ENCODE peak calls at places on chromosomes 16 and 17, in ten cellular contexts. One of them, this sample, is unnamed.

GRCh38 chr17:28471127-28471453 is 2.4 kb upstream of the SLC13A2 start:
- DNase-seq in H1: no peak
- DNase-seq in HCT116: no peak
- DNase-seq in spleen: no peak
- DNase-seq in SK-N-SH: no peak
- DNase-seq in endothelial cell of umbilical vein: no peak
- DNase-seq in breast epithelium: peak; percentile 49
- DNase-seq in suprapubic skin: no peak
- DNase-seq in stomach: no peak
- DNase-seq in Panc1: no peak
- DNase-seq in this sample: no peak

GRCh38 chr16:30567991-30568638 is 3.4 kb downstream of the ZNF688 start:
- DNase-seq in HCT116: no peak
- DNase-seq in stomach: no peak
- DNase-seq in suprapubic skin: no peak
- DNase-seq in endothelial cell of umbilical vein: no peak
- DNase-seq in H1: no peak
- DNase-seq in SK-N-SH: no peak
- DNase-seq in spleen: peak; percentile 81
- DNase-seq in breast epithelium: no peak
- DNase-seq in Panc1: peak; percentile 24
- DNase-seq in this sample: peak; percentile 46

GRCh38 chr17:57889892-57890856 is 40.3 kb upstream of the MRPS23 start:
- DNase-seq in breast epithelium: peak; percentile 92
- DNase-seq in stomach: peak; percentile 83
- DNase-seq in endothelial cell of umbilical vein: peak; percentile 72
- DNase-seq in suprapubic skin: peak; percentile 87
- DNase-seq in SK-N-SH: peak; percentile 66
- DNase-seq in H1: no peak
- DNase-seq in HCT116: peak; percentile 67
- DNase-seq in spleen: no peak
- DNase-seq in Panc1: no peak
- DNase-seq in this sample: peak; percentile 69

GRCh38 chr17:22703786-22704441 is 1011.6 kb downstream of the KCNJ18 start:
- DNase-seq in spleen: no peak
- DNase-seq in SK-N-SH: peak; percentile 68
- DNase-seq in Panc1: no peak
- DNase-seq in HCT116: no peak
- DNase-seq in breast epithelium: no peak
- DNase-seq in suprapubic skin: no peak
- DNase-seq in stomach: no peak
- DNase-seq in endothelial cell of umbilical vein: no peak
- DNase-seq in H1: no peak
- DNase-seq in this sample: no peak

GRCh38 chr17:28405632-28406477 is at the start of gene SLC46A1:
- DNase-seq in spleen: peak; percentile 87
- DNase-seq in endothelial cell of umbilical vein: peak; percentile 24
- DNase-seq in Panc1: no peak
- DNase-seq in H1: peak; percentile 87
- DNase-seq in SK-N-SH: peak; percentile 91
- DNase-seq in stomach: peak; percentile 65
- DNase-seq in HCT116: no peak
- DNase-seq in breast epithelium: peak; percentile 50
- DNase-seq in suprapubic skin: peak; percentile 77
- DNase-seq in this sample: peak; percentile 73

GRCh38 chr17:57406131-57406980 is 150.0 kb downstream of the MSI2 start:
- DNase-seq in HCT116: no peak
- DNase-seq in stomach: no peak
- DNase-seq in breast epithelium: peak; percentile 37
- DNase-seq in Panc1: no peak
- DNase-seq in H1: no peak
- DNase-seq in SK-N-SH: no peak
- DNase-seq in spleen: no peak
- DNase-seq in suprapubic skin: no peak
- DNase-seq in endothelial cell of umbilical vein: no peak
- DNase-seq in this sample: no peak

GRCh38 chr17:7354262-7354781 is 634 bp upstream of the TMEM95 start:
- DNase-seq in spleen: no peak
- DNase-seq in SK-N-SH: no peak
- DNase-seq in breast epithelium: peak; percentile 32
- DNase-seq in H1: no peak
- DNase-seq in Panc1: no peak
- DNase-seq in HCT116: no peak
- DNase-seq in endothelial cell of umbilical vein: no peak
- DNase-seq in suprapubic skin: peak; percentile 77
- DNase-seq in stomach: no peak
- DNase-seq in this sample: peak; percentile 22

GRCh38 chr17:41645371-41646063 is 21.1 kb upstream of the KRT17 start:
- DNase-seq in HCT116: no peak
- DNase-seq in SK-N-SH: no peak
- DNase-seq in suprapubic skin: no peak
- DNase-seq in breast epithelium: peak; percentile 88
- DNase-seq in endothelial cell of umbilical vein: no peak
- DNase-seq in H1: no peak
- DNase-seq in spleen: no peak
- DNase-seq in stomach: no peak
- DNase-seq in Panc1: no peak
- DNase-seq in this sample: no peak

GRCh38 chr17:28612936-28613872 is 781 bp downstream of the RSKR start:
- DNase-seq in spleen: peak; percentile 43
- DNase-seq in H1: peak; percentile 71
- DNase-seq in SK-N-SH: peak; percentile 70
- DNase-seq in endothelial cell of umbilical vein: peak; percentile 43
- DNase-seq in breast epithelium: no peak
- DNase-seq in stomach: peak; percentile 33
- DNase-seq in Panc1: peak; percentile 24
- DNase-seq in HCT116: no peak
- DNase-seq in suprapubic skin: no peak
- DNase-seq in this sample: peak; percentile 21

GRCh38 chr16:72467157-72467759 is 295.3 kb upstream of the PMFBP1 start:
- DNase-seq in Panc1: peak; percentile 17
- DNase-seq in stomach: no peak
- DNase-seq in spleen: no peak
- DNase-seq in HCT116: peak; percentile 28
- DNase-seq in SK-N-SH: peak; percentile 37
- DNase-seq in suprapubic skin: no peak
- DNase-seq in endothelial cell of umbilical vein: peak; percentile 72
- DNase-seq in breast epithelium: no peak
- DNase-seq in H1: no peak
- DNase-seq in this sample: no peak

GRCh38 chr17:67974186-67974585 is 22.1 kb downstream of the C17orf58 start:
- DNase-seq in stomach: no peak
- DNase-seq in spleen: no peak
- DNase-seq in Panc1: no peak
- DNase-seq in suprapubic skin: no peak
- DNase-seq in HCT116: no peak
- DNase-seq in H1: no peak
- DNase-seq in SK-N-SH: no peak
- DNase-seq in breast epithelium: no peak
- DNase-seq in endothelial cell of umbilical vein: peak; percentile 82
- DNase-seq in this sample: no peak

GRCh38 chr16:86563489-86564345 is 2.9 kb upstream of the FOXC2 start:
- DNase-seq in H1: peak; percentile 95
- DNase-seq in stomach: peak; percentile 94
- DNase-seq in HCT116: peak; percentile 92
- DNase-seq in spleen: peak; percentile 93
- DNase-seq in suprapubic skin: peak; percentile 95
- DNase-seq in SK-N-SH: peak; percentile 92
- DNase-seq in breast epithelium: peak; percentile 89
- DNase-seq in Panc1: no peak
- DNase-seq in endothelial cell of umbilical vein: peak; percentile 92
- DNase-seq in this sample: peak; percentile 91

GRCh38 chr16:10754941-10755340 is 11.3 kb downstream of the NUBP1 start:
- DNase-seq in stomach: no peak
- DNase-seq in endothelial cell of umbilical vein: peak; percentile 11
- DNase-seq in suprapubic skin: no peak
- DNase-seq in spleen: no peak
- DNase-seq in Panc1: no peak
- DNase-seq in breast epithelium: no peak
- DNase-seq in HCT116: no peak
- DNase-seq in H1: no peak
- DNase-seq in SK-N-SH: no peak
- DNase-seq in this sample: no peak

GRCh38 chr16:47519543-47519942 is 58.4 kb downstream of the PHKB start:
- DNase-seq in HCT116: no peak
- DNase-seq in H1: no peak
- DNase-seq in SK-N-SH: no peak
- DNase-seq in spleen: no peak
- DNase-seq in breast epithelium: no peak
- DNase-seq in endothelial cell of umbilical vein: no peak
- DNase-seq in suprapubic skin: no peak
- DNase-seq in Panc1: no peak
- DNase-seq in stomach: no peak
- DNase-seq in this sample: no peak

GRCh38 chr17:79042421-79043190 is 18.6 kb downstream of the C1QTNF1 start:
- DNase-seq in HCT116: peak; percentile 60
- DNase-seq in Panc1: no peak
- DNase-seq in SK-N-SH: peak; percentile 90
- DNase-seq in endothelial cell of umbilical vein: no peak
- DNase-seq in H1: peak; percentile 94
- DNase-seq in suprapubic skin: no peak
- DNase-seq in breast epithelium: peak; percentile 68
- DNase-seq in spleen: peak; percentile 90
- DNase-seq in stomach: peak; percentile 87
- DNase-seq in this sample: peak; percentile 86

GRCh38 chr16:49274936-49275730 is 6.5 kb downstream of the CBLN1 start:
- DNase-seq in suprapubic skin: no peak
- DNase-seq in H1: peak; percentile 72
- DNase-seq in SK-N-SH: no peak
- DNase-seq in breast epithelium: no peak
- DNase-seq in endothelial cell of umbilical vein: no peak
- DNase-seq in HCT116: no peak
- DNase-seq in spleen: no peak
- DNase-seq in Panc1: no peak
- DNase-seq in stomach: no peak
- DNase-seq in this sample: no peak

DNA sequence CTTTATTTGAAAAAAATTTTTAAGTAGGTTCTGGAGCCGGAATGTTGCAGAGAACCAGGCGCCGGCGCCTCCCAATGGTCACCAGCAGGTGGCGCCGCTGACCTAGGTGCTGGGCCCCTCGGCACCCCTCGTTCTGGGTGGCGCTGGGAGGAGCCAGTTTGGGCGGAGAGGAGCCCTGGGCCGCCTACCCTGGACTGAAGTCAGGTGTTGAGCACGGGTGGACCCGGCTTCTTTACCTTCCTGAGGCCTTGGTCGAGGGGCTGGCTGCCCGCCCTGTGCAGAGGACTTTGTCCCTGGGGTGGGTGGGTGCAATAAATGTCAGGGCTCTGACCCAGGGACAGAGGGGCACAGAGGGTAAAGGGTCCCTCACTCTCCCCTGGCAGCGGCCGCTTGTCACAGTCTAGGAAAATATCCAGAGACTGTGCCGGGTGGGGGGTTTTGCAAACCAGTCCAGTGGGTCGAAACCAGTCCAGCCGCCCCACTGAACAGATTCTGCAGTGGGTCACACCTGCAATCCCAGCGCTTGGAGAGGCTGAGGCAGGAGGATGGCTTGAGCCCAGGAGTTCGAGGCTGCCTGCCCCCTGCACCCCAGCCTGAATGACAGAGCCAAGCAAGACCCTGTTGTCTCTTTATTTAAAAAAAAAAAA is 30.1 kb upstream of the TNFRSF13B start:
- DNase-seq in H1: peak; percentile 94
- DNase-seq in endothelial cell of umbilical vein: peak; percentile 44
- DNase-seq in Panc1: no peak
- DNase-seq in spleen: peak; percentile 95
- DNase-seq in SK-N-SH: peak; percentile 92
- DNase-seq in breast epithelium: peak; percentile 60
- DNase-seq in stomach: peak; percentile 90
- DNase-seq in HCT116: peak; percentile 51
- DNase-seq in suprapubic skin: peak; percentile 83
- DNase-seq in this sample: peak; percentile 84
- TF ChIP-seq POLR2AphosphoS5 in H1: no peak
- TF ChIP-seq POLR2AphosphoS5 in endothelial cell of umbilical vein: no peak
- TF ChIP-seq POLR2AphosphoS5 in Panc1: no peak
- TF ChIP-seq POLR2AphosphoS5 in spleen: peak; percentile 54
- TF ChIP-seq POLR2AphosphoS5 in SK-N-SH: no peak
- TF ChIP-seq POLR2AphosphoS5 in breast epithelium: no peak
- TF ChIP-seq POLR2AphosphoS5 in stomach: peak; percentile 72
- TF ChIP-seq POLR2AphosphoS5 in HCT116: no peak
- TF ChIP-seq POLR2AphosphoS5 in suprapubic skin: no peak
- TF ChIP-seq POLR2AphosphoS5 in this sample: no peak

GRCh38 chr16:16100631-16101030 is 122.7 kb downstream of the ABCC6 start:
- DNase-seq in Panc1: no peak
- DNase-seq in spleen: no peak
- DNase-seq in breast epithelium: no peak
- DNase-seq in endothelial cell of umbilical vein: peak; percentile 20
- DNase-seq in HCT116: no peak
- DNase-seq in H1: no peak
- DNase-seq in SK-N-SH: no peak
- DNase-seq in suprapubic skin: no peak
- DNase-seq in stomach: no peak
- DNase-seq in this sample: no peak
- H3K4me1 ChIP-seq in Panc1: peaks cover 18% of the 10 kb centered on the region
- H3K4me1 ChIP-seq in spleen: peaks cover 13% of the 10 kb centered on the region
- H3K4me1 ChIP-seq in breast epithelium: no peaks in the 10 kb centered on the region
- H3K4me1 ChIP-seq in endothelial cell of umbilical vein: peaks cover 14% of the 10 kb centered on the region
- H3K4me1 ChIP-seq in HCT116: no peaks in the 10 kb centered on the region
- H3K4me1 ChIP-seq in H1: no peaks in the 10 kb centered on the region
- H3K4me1 ChIP-seq in SK-N-SH: no peaks in the 10 kb centered on the region
- H3K4me1 ChIP-seq in suprapubic skin: no peaks in the 10 kb centered on the region
- H3K4me1 ChIP-seq in stomach: peaks cover 60% of the 10 kb centered on the region
- H3K4me1 ChIP-seq in this sample: peaks cover 11% of the 10 kb centered on the region

GRCh38 chr16:20707461-20707860 is 10.0 kb upstream of the ACSM1 start:
- DNase-seq in HCT116: no peak
- DNase-seq in suprapubic skin: no peak
- DNase-seq in Panc1: no peak
- DNase-seq in spleen: no peak
- DNase-seq in H1: no peak
- DNase-seq in breast epithelium: no peak
- DNase-seq in stomach: peak; percentile 62
- DNase-seq in endothelial cell of umbilical vein: no peak
- DNase-seq in SK-N-SH: no peak
- DNase-seq in this sample: no peak

GRCh38 chr16:20711277-20711911 is 13.9 kb upstream of the ACSM1 start:
- DNase-seq in endothelial cell of umbilical vein: no peak
- DNase-seq in spleen: no peak
- DNase-seq in stomach: no peak
- DNase-seq in H1: no peak
- DNase-seq in breast epithelium: no peak
- DNase-seq in HCT116: no peak
- DNase-seq in SK-N-SH: no peak
- DNase-seq in Panc1: no peak
- DNase-seq in suprapubic skin: no peak
- DNase-seq in this sample: no peak
- TF ChIP-seq POLR2AphosphoS5 in endothelial cell of umbilical vein: no peak
- TF ChIP-seq POLR2AphosphoS5 in spleen: no peak
- TF ChIP-seq POLR2AphosphoS5 in stomach: peak; percentile 41
- TF ChIP-seq POLR2AphosphoS5 in H1: no peak
- TF ChIP-seq POLR2AphosphoS5 in breast epithelium: no peak
- TF ChIP-seq POLR2AphosphoS5 in HCT116: no peak
- TF ChIP-seq POLR2AphosphoS5 in SK-N-SH: no peak
- TF ChIP-seq POLR2AphosphoS5 in Panc1: no peak
- TF ChIP-seq POLR2AphosphoS5 in suprapubic skin: no peak
- TF ChIP-seq POLR2AphosphoS5 in this sample: no peak

DNA sequence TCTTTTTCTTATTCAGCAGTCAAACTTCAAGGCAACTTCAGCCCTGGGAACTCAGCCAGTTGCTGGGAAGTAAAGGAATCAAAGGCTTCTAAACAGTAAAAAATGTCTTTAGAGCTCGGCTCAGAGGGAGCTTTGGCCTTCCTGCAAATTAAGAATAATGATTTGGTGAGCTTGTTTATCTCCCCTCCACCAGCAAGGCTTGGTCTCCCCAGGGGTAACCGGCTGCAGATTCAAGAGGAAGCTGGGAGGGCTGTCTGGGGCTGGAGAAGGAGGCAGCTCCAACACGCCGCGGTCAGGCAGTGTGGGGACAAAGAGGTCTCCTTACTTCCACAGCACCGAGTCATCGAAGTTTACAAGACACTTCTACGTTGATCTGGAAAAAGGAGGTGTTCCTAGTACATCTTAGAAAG is 17.8 kb upstream of the DOC2B start:
- DNase-seq in HCT116: no peak
- DNase-seq in suprapubic skin: no peak
- DNase-seq in stomach: no peak
- DNase-seq in endothelial cell of umbilical vein: peak; percentile 50
- DNase-seq in spleen: peak; percentile 56
- DNase-seq in SK-N-SH: no peak
- DNase-seq in H1: no peak
- DNase-seq in Panc1: no peak
- DNase-seq in breast epithelium: no peak
- DNase-seq in this sample: no peak
- H3K4me1 ChIP-seq in HCT116: no peaks in the 10 kb centered on the region
- H3K4me1 ChIP-seq in suprapubic skin: no peaks in the 10 kb centered on the region
- H3K4me1 ChIP-seq in stomach: peaks cover 26% of the 10 kb centered on the region
- H3K4me1 ChIP-seq in endothelial cell of umbilical vein: peaks cover 19% of the 10 kb centered on the region
- H3K4me1 ChIP-seq in spleen: peaks cover 9% of the 10 kb centered on the region
- H3K4me1 ChIP-seq in SK-N-SH: peaks cover 5% of the 10 kb centered on the region
- H3K4me1 ChIP-seq in H1: peaks cover 8% of the 10 kb centered on the region
- H3K4me1 ChIP-seq in Panc1: peaks cover 21% of the 10 kb centered on the region
- H3K4me1 ChIP-seq in breast epithelium: no peaks in the 10 kb centered on the region
- H3K4me1 ChIP-seq in this sample: no peaks in the 10 kb centered on the region